ENCODE peak calls at places on chromosomes 13 and 19, in ten cellular contexts. V, F, U, A, Z, O, E, K, L and I are unnamed samples.

GRCh38 chr19:13974073-13974472 is 21.8 kb downstream of the DCAF15 start:
- DNase-seq in V (no peak), F (no peak), U (no peak), A (peak), Z (no peak), O (no peak), E (peak), K (peak), L (no peak), I (no peak)

GRCh38 chr13:112879283-112879833 is 89.7 kb upstream of the MCF2L start:
- DNase-seq in V (peak), F (peak), U (peak), A (no peak), Z (peak), O (peak), E (no peak), K (peak), L (peak), I (no peak)

GRCh38 chr19:57560049-57560491 is 407 bp upstream of the ZNF550 start:
- DNase-seq in V (peak), F (peak), U (peak), A (peak), Z (peak), O (peak), E (no peak), K (no peak), L (peak), I (no peak)

GRCh38 chr19:46113726-46114125 is 10.8 kb downstream of the IGFL3 start:
- DNase-seq in V (no peak), F (no peak), U (no peak), A (no peak), Z (no peak), O (no peak), E (no peak), K (no peak), L (no peak), I (no peak)

GRCh38 chr19:3125900-3126524 is 9.8 kb upstream of the GNA15 start:
- DNase-seq in V (peak), F (no peak), U (peak), A (peak), Z (peak), O (peak), E (peak), K (peak), L (peak), I (peak)

GRCh38 chr13:43785166-43785680 is 1.5 kb downstream of the ENOX1 start:
- DNase-seq in V (no peak), F (no peak), U (no peak), A (no peak), Z (no peak), O (no peak), E (no peak), K (no peak), L (no peak), I (no peak)

GRCh38 chr13:42997381-42997780 is 5.3 kb upstream of the EPSTI1 start:
- DNase-seq in V (no peak), F (no peak), U (peak), A (no peak), Z (no peak), O (peak), E (no peak), K (peak), L (no peak), I (no peak)

GRCh38 chr13:50712469-50712868 is 131.0 kb downstream of the DLEU7 start:
- DNase-seq in V (peak), F (no peak), U (no peak), A (no peak), Z (no peak), O (peak), E (no peak), K (no peak), L (no peak), I (no peak)

GRCh38 chr19:1840541-1841115 is 7.7 kb downstream of the REXO1 start:
- DNase-seq in V (no peak), F (no peak), U (peak), A (no peak), Z (peak), O (no peak), E (no peak), K (no peak), L (no peak), I (no peak)

GRCh38 chr19:49180659-49181058 is 23.1 kb downstream of the TRPM4 start:
- DNase-seq in V (no peak), F (no peak), U (no peak), A (no peak), Z (no peak), O (no peak), E (no peak), K (no peak), L (no peak), I (no peak)

GRCh38 chr13:22700488-22700887 is 480.3 kb upstream of the SGCG start:
- DNase-seq in V (no peak), F (no peak), U (no peak), A (no peak), Z (no peak), O (no peak), E (no peak), K (no peak), L (no peak), I (no peak)

GRCh38 chr13:29577135-29578051 is 18.1 kb downstream of the SLC7A1 start:
- DNase-seq in V (no peak), F (no peak), U (no peak), A (no peak), Z (no peak), O (peak), E (no peak), K (no peak), L (peak), I (no peak)

GRCh38 chr19:14048439-14049153 is 13.3 kb downstream of the PALM3 start:
- DNase-seq in V (no peak), F (no peak), U (no peak), A (peak), Z (peak), O (no peak), E (peak), K (no peak), L (peak), I (peak)

GRCh38 chr19:52535831-52536800 is 8.6 kb downstream of the ZNF808 start:
- DNase-seq in V (peak), F (no peak), U (peak), A (peak), Z (peak), O (peak), E (peak), K (no peak), L (peak), I (peak)

GRCh38 chr19:53768401-53768800 is 55.7 kb downstream of the NLRP12 start:
- DNase-seq in V (no peak), F (no peak), U (no peak), A (no peak), Z (no peak), O (no peak), E (no peak), K (no peak), L (no peak), I (no peak)

GRCh38 chr13:88068975-88069374 is 397.8 kb downstream of the SLITRK5 start:
- DNase-seq in V (no peak), F (no peak), U (no peak), A (peak), Z (no peak), O (no peak), E (no peak), K (peak), L (peak), I (no peak)

GRCh38 chr13:44112700-44113329 is 233.1 kb downstream of the LACC1 start:
- DNase-seq in V (no peak), F (no peak), U (no peak), A (no peak), Z (no peak), O (no peak), E (no peak), K (no peak), L (no peak), I (peak)

GRCh38 chr19:3366104-3366760 is at the start of gene NFIC:
- DNase-seq in V (peak), F (peak), U (peak), A (peak), Z (peak), O (peak), E (peak), K (no peak), L (peak), I (peak)

GRCh38 chr13:33072282-33072681 is 56.1 kb downstream of the KL start:
- DNase-seq in V (no peak), F (no peak), U (no peak), A (no peak), Z (no peak), O (peak), E (no peak), K (no peak), L (no peak), I (no peak)

GRCh38 chr19:2761309-2761677 is 21.5 kb upstream of the SLC39A3 start:
- DNase-seq in V (no peak), F (no peak), U (no peak), A (no peak), Z (no peak), O (no peak), E (no peak), K (no peak), L (no peak), I (no peak)

GRCh38 chr19:29705706-29706105 is 9.4 kb downstream of the C19orf12 start:
- DNase-seq in V (no peak), F (no peak), U (no peak), A (no peak), Z (no peak), O (no peak), E (no peak), K (no peak), L (no peak), I (no peak)

GRCh38 chr13:42894765-42895181 is 97.3 kb downstream of the EPSTI1 start:
- DNase-seq in V (peak), F (no peak), U (peak), A (no peak), Z (no peak), O (peak), E (no peak), K (no peak), L (no peak), I (no peak)

GRCh38 chr13:49441846-49442245 is 2.0 kb downstream of the CAB39L start:
- DNase-seq in V (peak), F (no peak), U (peak), A (no peak), Z (no peak), O (no peak), E (no peak), K (no peak), L (no peak), I (no peak)

GRCh38 chr19:6238256-6238642 is 41.5 kb downstream of the MLLT1 start:
- DNase-seq in V (no peak), F (no peak), U (peak), A (no peak), Z (no peak), O (no peak), E (no peak), K (no peak), L (no peak), I (no peak)

GRCh38 chr13:27708325-27708724 is 84.0 kb upstream of the GSX1 start:
- DNase-seq in V (no peak), F (no peak), U (no peak), A (no peak), Z (no peak), O (no peak), E (no peak), K (no peak), L (no peak), I (no peak)

GRCh38 chr19:44579663-44580365 is 33.5 kb upstream of the IGSF23 start:
- DNase-seq in V (no peak), F (no peak), U (no peak), A (no peak), Z (no peak), O (no peak), E (no peak), K (no peak), L (no peak), I (no peak)

GRCh38 chr13:32586022-32586900 is at the start of gene PDS5B:
- DNase-seq in V (peak), F (peak), U (peak), A (peak), Z (peak), O (peak), E (peak), K (peak), L (peak), I (peak)

GRCh38 chr19:38163419-38164290 is 60.4 kb downstream of the DPF1 start:
- DNase-seq in V (no peak), F (no peak), U (no peak), A (no peak), Z (no peak), O (no peak), E (no peak), K (no peak), L (no peak), I (no peak)

GRCh38 chr13:45441633-45442032 is 23.1 kb upstream of the COG3 start:
- DNase-seq in V (peak), F (no peak), U (peak), A (peak), Z (no peak), O (peak), E (no peak), K (no peak), L (no peak), I (no peak)

GRCh38 chr19:33040994-33041827 is 23.5 kb downstream of the RHPN2 start:
- DNase-seq in V (no peak), F (no peak), U (peak), A (no peak), Z (peak), O (peak), E (no peak), K (peak), L (no peak), I (no peak)

DNA sequence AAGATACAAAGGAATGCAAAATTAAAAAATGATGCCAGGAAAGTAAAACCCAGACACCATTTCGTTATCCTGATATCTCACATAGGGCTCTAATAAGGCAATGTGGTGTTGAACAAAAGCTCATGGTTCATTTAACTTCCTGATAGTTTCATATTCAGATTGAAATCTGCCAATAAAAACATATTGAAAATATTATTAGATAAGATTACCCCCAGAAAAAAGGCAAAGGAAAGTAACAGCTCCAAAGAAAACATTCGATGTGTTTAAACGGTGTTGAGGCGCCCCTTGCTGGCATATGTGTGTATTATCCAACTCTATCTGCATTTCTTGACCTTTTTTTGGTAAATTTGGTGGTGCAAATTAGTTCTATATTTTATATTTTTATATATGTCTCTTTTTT is 75.9 kb downstream of the ESD start:
- DNase-seq in V (peak), F (no peak), U (peak), A (peak), Z (no peak), O (peak), E (peak), K (no peak), L (no peak), I (peak)
- TF ChIP-seq CTCF in V (peak), F (peak), U (peak), A (peak), Z (no peak), O (peak), E (peak), K (peak), L (peak), I (peak)

DNA sequence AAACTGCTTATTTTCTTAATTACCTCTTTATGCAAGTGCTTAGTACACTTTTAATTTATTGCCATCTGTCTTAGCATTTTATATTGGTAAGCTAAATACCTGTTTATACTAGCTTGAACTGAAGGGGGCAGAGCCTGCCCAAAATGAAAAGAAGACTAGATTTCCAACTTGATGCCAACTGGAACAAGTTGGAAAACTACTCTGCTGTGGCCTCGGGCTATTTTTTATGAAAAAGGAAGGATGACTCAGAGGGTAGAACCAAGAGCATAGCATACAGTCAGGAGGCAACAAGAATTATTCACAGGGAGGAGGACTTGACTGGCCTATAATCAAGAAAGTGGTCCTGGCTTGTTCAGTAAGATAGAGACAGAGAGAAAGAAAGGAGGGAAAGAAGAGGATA is 150.3 kb downstream of the NDFIP2 start:
- DNase-seq in V (peak), F (peak), U (peak), A (peak), Z (no peak), O (peak), E (no peak), K (no peak), L (no peak), I (no peak)
- TF ChIP-seq CTCF in V (peak), F (no peak), U (peak), A (peak), Z (no peak), O (peak), E (no peak), K (no peak), L (peak), I (no peak)

GRCh38 chr19:27774827-27775226 is 1438.1 kb downstream of the UQCRFS1 start:
- DNase-seq in V (no peak), F (no peak), U (no peak), A (peak), Z (no peak), O (no peak), E (no peak), K (no peak), L (no peak), I (no peak)
- TF ChIP-seq CTCF in V (peak), F (peak), U (peak), A (peak), Z (no peak), O (peak), E (peak), K (peak), L (peak), I (peak)

DNA sequence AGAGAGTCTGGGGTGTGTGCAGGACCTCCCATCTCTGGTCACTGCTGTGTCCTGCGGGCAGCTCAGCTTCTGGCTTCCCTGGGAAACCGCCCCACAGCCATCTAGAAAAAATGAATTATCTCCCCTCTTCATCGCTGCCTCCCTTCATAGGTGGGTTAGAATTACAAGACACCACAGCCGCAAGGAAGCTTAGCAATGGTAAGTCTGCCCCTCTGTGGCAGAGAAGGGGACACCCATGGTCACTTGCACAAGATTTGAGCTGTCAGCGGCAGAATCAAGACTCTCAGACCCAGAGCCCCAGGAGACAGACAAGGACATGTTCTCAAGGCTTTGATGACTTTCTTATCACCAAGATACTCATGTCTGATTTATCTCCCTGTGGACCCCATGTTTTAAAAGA is 110.8 kb upstream of the PABPC3 start:
- DNase-seq in V (no peak), F (no peak), U (no peak), A (peak), Z (no peak), O (no peak), E (no peak), K (peak), L (no peak), I (no peak)
- TF ChIP-seq CTCF in V (no peak), F (no peak), U (no peak), A (peak), Z (no peak), O (no peak), E (no peak), K (peak), L (no peak), I (no peak)

GRCh38 chr19:36973021-36973843 is 57.1 kb downstream of the ZNF568 start:
- DNase-seq in V (peak), F (no peak), U (peak), A (peak), Z (peak), O (peak), E (peak), K (no peak), L (peak), I (peak)
- TF ChIP-seq CTCF in V (peak), F (peak), U (peak), A (peak), Z (peak), O (peak), E (peak), K (no peak), L (peak), I (peak)

DNA sequence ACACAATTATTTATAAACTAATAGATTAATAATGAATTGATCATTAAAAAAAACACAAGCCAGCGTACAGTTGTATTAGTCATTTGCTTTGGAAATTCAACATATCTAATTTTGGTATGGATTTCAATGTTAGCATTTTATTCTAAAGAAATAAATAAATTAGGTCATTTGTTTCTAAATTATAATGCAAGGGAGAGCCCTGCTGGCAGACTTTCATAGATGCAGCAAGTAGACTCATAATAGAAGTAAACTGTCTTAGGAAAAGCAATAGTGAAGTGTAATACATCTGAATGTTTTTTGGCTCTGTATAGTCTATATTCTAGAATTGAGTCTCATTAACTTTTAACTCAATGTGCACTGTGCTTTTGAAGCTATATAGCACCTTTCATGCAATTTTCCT is 982.4 kb upstream of the MIR17HG start:
- DNase-seq in V (peak), F (no peak), U (peak), A (no peak), Z (no peak), O (peak), E (no peak), K (no peak), L (no peak), I (no peak)
- TF ChIP-seq CTCF in V (peak), F (no peak), U (peak), A (no peak), Z (no peak), O (peak), E (no peak), K (no peak), L (peak), I (no peak)

GRCh38 chr13:23947893-23948292 is 50.6 kb upstream of the C1QTNF9B start:
- DNase-seq in V (no peak), F (no peak), U (no peak), A (no peak), Z (no peak), O (no peak), E (no peak), K (no peak), L (no peak), I (no peak)

GRCh38 chr13:23949736-23950135 is 52.4 kb upstream of the C1QTNF9B start:
- DNase-seq in V (no peak), F (no peak), U (no peak), A (no peak), Z (no peak), O (no peak), E (no peak), K (no peak), L (no peak), I (no peak)

GRCh38 chr13:23949200-23949599 is 51.9 kb upstream of the C1QTNF9B start:
- DNase-seq in V (no peak), F (no peak), U (no peak), A (no peak), Z (no peak), O (no peak), E (no peak), K (no peak), L (no peak), I (no peak)

GRCh38 chr13:23952796-23953195 is 55.5 kb upstream of the C1QTNF9B start:
- DNase-seq in V (no peak), F (no peak), U (no peak), A (no peak), Z (no peak), O (no peak), E (no peak), K (no peak), L (no peak), I (no peak)

GRCh38 chr13:23950736-23951510 is 53.6 kb upstream of the C1QTNF9B start:
- DNase-seq in V (no peak), F (no peak), U (no peak), A (no peak), Z (no peak), O (no peak), E (no peak), K (no peak), L (no peak), I (no peak)
- TF ChIP-seq CTCF in V (no peak), F (no peak), U (peak), A (no peak), Z (no peak), O (peak), E (no peak), K (no peak), L (no peak), I (no peak)

GRCh38 chr19:5052515-5052914 is 83.6 kb downstream of the KDM4B start:
- DNase-seq in V (no peak), F (no peak), U (no peak), A (peak), Z (no peak), O (no peak), E (no peak), K (no peak), L (no peak), I (no peak)
- TF ChIP-seq CTCF in V (no peak), F (no peak), U (peak), A (peak), Z (no peak), O (no peak), E (no peak), K (no peak), L (no peak), I (no peak)

GRCh38 chr19:56369886-56370676 is 23.3 kb downstream of the ZNF582 start:
- DNase-seq in V (no peak), F (no peak), U (no peak), A (no peak), Z (no peak), O (no peak), E (no peak), K (no peak), L (no peak), I (no peak)

GRCh38 chr19:56372281-56372680 is 21.1 kb downstream of the ZNF582 start:
- DNase-seq in V (no peak), F (no peak), U (no peak), A (no peak), Z (no peak), O (no peak), E (no peak), K (no peak), L (no peak), I (no peak)

GRCh38 chr19:56367829-56368711 is 25.3 kb downstream of the ZNF582 start:
- DNase-seq in V (peak), F (peak), U (peak), A (peak), Z (peak), O (peak), E (peak), K (no peak), L (peak), I (peak)
- TF ChIP-seq CTCF in V (no peak), F (no peak), U (no peak), A (no peak), Z (no peak), O (peak), E (no peak), K (no peak), L (no peak), I (peak)